ENCODE peak calls at places on chromosomes 16 and 17, in six cellular contexts. U is upper lobe of right lung, H is astrocyte, Q is lower lobe of right lung, I is Peyer's patch, C is cardiac muscle cell. N is an unnamed sample.

GRCh38 chr17:62179525-62180161 is 114.6 kb upstream of the MED13 start:
- DNase-seq in H (peak; percentile 27), C (peak; percentile 43), Q (no peak), I (peak; percentile 74), U (no peak), N (peak; percentile 87)

GRCh38 chr17:68693466-68693865 is 92.3 kb upstream of the FAM20A start:
- DNase-seq in U (no peak), H (no peak), I (no peak), Q (no peak), C (no peak), N (no peak)

GRCh38 chr17:8753976-8754440 is 4.3 kb downstream of the SPDYE4 start:
- DNase-seq in Q (no peak), H (no peak), I (no peak), U (no peak), C (peak; percentile 45), N (no peak)

GRCh38 chr16:77414752-77415231 is 20.0 kb downstream of the ADAMTS18 start:
- DNase-seq in C (no peak), U (no peak), I (no peak), Q (no peak), H (peak; percentile 38), N (no peak)

GRCh38 chr16:54366005-54366634 is 79.5 kb upstream of the IRX3 start:
- DNase-seq in U (no peak), C (no peak), I (no peak), H (no peak), Q (no peak), N (no peak)

GRCh38 chr16:89193576-89194293 is 6.6 kb downstream of the SLC22A31 start:
- DNase-seq in Q (peak; percentile 56), U (peak; percentile 76), H (no peak), C (no peak), I (no peak), N (no peak)

GRCh38 chr17:17343160-17343735 is 40.1 kb downstream of the NT5M start:
- DNase-seq in C (no peak), I (no peak), Q (no peak), H (no peak), U (peak; percentile 45), N (no peak)

GRCh38 chr16:87569601-87570559 is 32.4 kb upstream of the JPH3 start:
- DNase-seq in H (no peak), C (peak; percentile 52), I (no peak), U (no peak), Q (no peak), N (no peak)

GRCh38 chr16:49452568-49452967 is 79.0 kb downstream of the C16orf78 start:
- DNase-seq in U (peak; percentile 37), C (no peak), H (no peak), Q (no peak), I (no peak), N (no peak)

GRCh38 chr16:50408001-50408400 is 39.2 kb upstream of the BRD7 start:
- DNase-seq in H (no peak), I (no peak), U (no peak), C (no peak), Q (no peak), N (no peak)

GRCh38 chr17:3935825-3936355 is 19.6 kb upstream of the P2RX1 start:
- DNase-seq in C (peak; percentile 55), I (no peak), H (peak; percentile 82), U (no peak), Q (no peak), N (no peak)

GRCh38 chr17:40109471-40109824 is 9.1 kb upstream of the NR1D1 start:
- DNase-seq in I (peak; percentile 51), Q (no peak), U (no peak), C (no peak), H (no peak), N (no peak)

GRCh38 chr16:11140867-11141266 is 115.1 kb downstream of the SOCS1 start:
- DNase-seq in H (no peak), U (no peak), C (no peak), Q (no peak), I (no peak), N (no peak)

GRCh38 chr16:24955975-24956731 is 59.0 kb downstream of the ARHGAP17 start:
- DNase-seq in Q (no peak), I (no peak), H (no peak), U (no peak), C (no peak), N (no peak)

GRCh38 chr16:86577314-86577971 is 906 bp upstream of the FOXL1 start:
- DNase-seq in Q (no peak), C (no peak), H (peak; percentile 74), I (no peak), U (no peak), N (no peak)

GRCh38 chr17:10875411-10875810 is 37.5 kb upstream of the PIRT start:
- DNase-seq in H (no peak), U (no peak), C (peak; percentile 18), I (no peak), Q (no peak), N (no peak)

GRCh38 chr17:76422406-76422805 is 30.5 kb downstream of the UBE2O start:
- DNase-seq in C (no peak), Q (no peak), I (no peak), H (no peak), U (no peak), N (no peak)

GRCh38 chr17:56305017-56305416 is 151.7 kb downstream of the ANKFN1 start:
- DNase-seq in I (no peak), H (no peak), Q (no peak), C (no peak), U (no peak), N (no peak)

GRCh38 chr17:9668532-9668931 is 23.2 kb downstream of the USP43 start:
- DNase-seq in Q (no peak), C (peak; percentile 32), H (peak; percentile 78), U (no peak), I (no peak), N (peak; percentile 80)

GRCh38 chr16:79768594-79768993 is 168.1 kb upstream of the MAF start:
- DNase-seq in Q (no peak), I (peak; percentile 52), H (no peak), C (no peak), U (no peak), N (no peak)

GRCh38 chr16:14061732-14062259 is 9.3 kb upstream of the MRTFB start:
- DNase-seq in H (no peak), C (no peak), U (no peak), I (no peak), Q (no peak), N (no peak)

GRCh38 chr16:8623634-8624033 is 2.1 kb downstream of the METTL22 start:
- DNase-seq in H (peak; percentile 17), I (no peak), Q (no peak), C (no peak), U (no peak), N (no peak)

GRCh38 chr16:86919531-86920305 is 341.4 kb downstream of the FOXL1 start:
- DNase-seq in H (no peak), I (peak; percentile 54), C (no peak), U (no peak), Q (no peak), N (no peak)

GRCh38 chr17:1413281-1413791 is 13.3 kb upstream of the YWHAE start:
- DNase-seq in Q (peak; percentile 63), C (peak; percentile 86), H (peak; percentile 80), U (peak; percentile 71), I (peak; percentile 81), N (peak; percentile 79)

GRCh38 chr17:78176548-78177025 is 8.2 kb downstream of the SYNGR2 start:
- DNase-seq in U (peak; percentile 91), Q (peak; percentile 90), H (no peak), C (peak; percentile 61), I (peak; percentile 92), N (no peak)

GRCh38 chr17:45016237-45016636 is 35.2 kb downstream of the DCAKD start:
- DNase-seq in H (no peak), I (no peak), U (no peak), C (no peak), Q (no peak), N (no peak)

GRCh38 chr17:45020354-45021138 is 30.9 kb downstream of the DCAKD start:
- DNase-seq in U (no peak), H (no peak), I (peak; percentile 52), C (peak; percentile 66), Q (no peak), N (peak; percentile 10)

GRCh38 chr17:45019177-45019711 is 32.2 kb downstream of the DCAKD start:
- DNase-seq in U (peak; percentile 76), H (no peak), C (peak; percentile 60), I (peak; percentile 57), Q (peak; percentile 52), N (no peak)

GRCh38 chr17:45016823-45017222 is 34.6 kb downstream of the DCAKD start:
- DNase-seq in H (no peak), I (no peak), Q (no peak), U (no peak), C (no peak), N (no peak)

GRCh38 chr17:45018514-45019176 is 32.8 kb downstream of the DCAKD start:
- DNase-seq in I (peak; percentile 48), C (peak; percentile 41), H (no peak), U (no peak), Q (no peak), N (no peak)
- H3K4me3 ChIP-seq in I (peak overlapping the region; percentile 42), C (peak overlapping the region; percentile 47), H (peak overlapping the region; percentile 58), U (peak overlapping the region; percentile 58), Q (peak overlapping the region; percentile 59), N (peak overlapping the region; percentile 52)

DNA sequence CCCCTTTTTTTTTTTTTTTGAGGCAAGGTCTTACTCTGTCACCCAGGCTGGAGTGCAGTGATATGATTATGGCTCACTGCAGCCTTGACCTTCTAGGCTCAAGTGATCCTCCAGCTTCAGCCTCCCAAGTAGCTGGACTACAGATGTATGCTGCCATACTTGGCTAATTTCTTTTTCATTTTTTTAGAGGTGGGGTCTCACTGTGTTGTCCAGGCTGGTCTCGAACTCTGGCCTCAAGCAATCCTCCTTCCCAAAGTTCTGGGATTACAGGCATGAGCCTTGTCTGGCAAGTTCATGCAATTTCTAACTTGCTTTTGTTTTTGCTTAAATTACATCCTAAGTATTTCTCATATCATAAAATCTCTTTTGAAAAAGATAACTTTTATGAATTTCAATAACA is 33.8 kb upstream of the NFAT5 start:
- DNase-seq in C (no peak), H (no peak), Q (no peak), I (no peak), U (no peak), N (no peak)
- TF ChIP-seq CTCF in C (no peak), H (no peak), Q (no peak), I (no peak), U (no peak), N (no peak)

GRCh38 chr17:63828936-63829335 is 1.5 kb upstream of the FTSJ3 start:
- DNase-seq in U (no peak), I (no peak), C (no peak), H (no peak), Q (no peak), N (no peak)
- H3K4me3 ChIP-seq in U (no peak overlapping the region), I (no peak overlapping the region), C (no peak overlapping the region), H (peak overlapping the region; percentile 96), Q (no peak overlapping the region), N (no peak overlapping the region)

GRCh38 chr17:66860204-66860603 is 25.3 kb downstream of the CACNG5 start:
- DNase-seq in U (no peak), C (no peak), Q (no peak), I (no peak), H (no peak), N (no peak)

GRCh38 chr17:66850692-66851091 is 15.8 kb downstream of the CACNG5 start:
- DNase-seq in H (no peak), Q (no peak), U (no peak), I (no peak), C (no peak), N (no peak)

GRCh38 chr17:66858182-66859083 is 23.5 kb downstream of the CACNG5 start:
- DNase-seq in Q (no peak), C (no peak), I (no peak), U (no peak), H (no peak), N (no peak)

GRCh38 chr17:66849851-66850580 is 15.1 kb downstream of the CACNG5 start:
- DNase-seq in I (no peak), H (no peak), U (no peak), Q (no peak), C (no peak), N (no peak)

GRCh38 chr17:66855204-66855603 is 20.3 kb downstream of the CACNG5 start:
- DNase-seq in U (no peak), C (peak; percentile 10), H (no peak), Q (no peak), I (no peak), N (no peak)
- TF ChIP-seq CTCF in U (peak; percentile 23), C (peak; percentile 30), H (no peak), Q (peak; percentile 28), I (no peak), N (peak; percentile 36)

N was measured in epithelial cell of proximal tubule.